ENCODE peak calls at places on chromosome 11, in nine cellular contexts. One of them, this sample, is unnamed.

GRCh38 chr11:111173221-111173620 is 72.3 kb upstream of the POU2AF2 start:
- DNase-seq in stimulated activated CD8-positive, alpha-beta memory T cell treated with anti-CD3 and anti-CD28 coated beads, Interleukin-15, amount 100 ng/mL, for 1 hour: no peak
- DNase-seq in brain microvascular endothelial cell: no peak
- DNase-seq in MM.1S: no peak
- DNase-seq in SW480: no peak
- DNase-seq in OCI-M1: no peak
- DNase-seq in left ventricle myocardium inferior: no peak
- DNase-seq in cardiac fibroblast: no peak
- DNase-seq in fibroblast of lung: peak
- DNase-seq in this sample: no peak

GRCh38 chr11:45959851-45960250 is 37.4 kb downstream of the LARGE2 start:
- DNase-seq in stimulated activated CD8-positive, alpha-beta memory T cell treated with anti-CD3 and anti-CD28 coated beads, Interleukin-15, amount 100 ng/mL, for 1 hour: no peak
- DNase-seq in brain microvascular endothelial cell: no peak
- DNase-seq in MM.1S: no peak
- DNase-seq in SW480: no peak
- DNase-seq in OCI-M1: no peak
- DNase-seq in left ventricle myocardium inferior: no peak
- DNase-seq in cardiac fibroblast: peak
- DNase-seq in fibroblast of lung: peak
- DNase-seq in this sample: peak

GRCh38 chr11:3108183-3108721 is 51.0 kb upstream of the CARS1 start:
- DNase-seq in stimulated activated CD8-positive, alpha-beta memory T cell treated with anti-CD3 and anti-CD28 coated beads, Interleukin-15, amount 100 ng/mL, for 1 hour: no peak
- DNase-seq in brain microvascular endothelial cell: no peak
- DNase-seq in MM.1S: no peak
- DNase-seq in SW480: no peak
- DNase-seq in OCI-M1: no peak
- DNase-seq in left ventricle myocardium inferior: no peak
- DNase-seq in cardiac fibroblast: no peak
- DNase-seq in fibroblast of lung: no peak
- DNase-seq in this sample: no peak

GRCh38 chr11:43919852-43920597 is 22.4 kb upstream of the C11orf96 start:
- DNase-seq in stimulated activated CD8-positive, alpha-beta memory T cell treated with anti-CD3 and anti-CD28 coated beads, Interleukin-15, amount 100 ng/mL, for 1 hour: no peak
- DNase-seq in brain microvascular endothelial cell: no peak
- DNase-seq in MM.1S: no peak
- DNase-seq in SW480: no peak
- DNase-seq in OCI-M1: no peak
- DNase-seq in left ventricle myocardium inferior: no peak
- DNase-seq in cardiac fibroblast: peak
- DNase-seq in fibroblast of lung: no peak
- DNase-seq in this sample: peak

GRCh38 chr11:86499723-86500129 is 125.0 kb downstream of the CCDC81 start:
- DNase-seq in stimulated activated CD8-positive, alpha-beta memory T cell treated with anti-CD3 and anti-CD28 coated beads, Interleukin-15, amount 100 ng/mL, for 1 hour: no peak
- DNase-seq in brain microvascular endothelial cell: no peak
- DNase-seq in MM.1S: no peak
- DNase-seq in SW480: no peak
- DNase-seq in OCI-M1: peak
- DNase-seq in left ventricle myocardium inferior: no peak
- DNase-seq in cardiac fibroblast: no peak
- DNase-seq in fibroblast of lung: no peak
- DNase-seq in this sample: no peak

GRCh38 chr11:93271596-93271995 is 58.9 kb upstream of the DEUP1 start:
- DNase-seq in stimulated activated CD8-positive, alpha-beta memory T cell treated with anti-CD3 and anti-CD28 coated beads, Interleukin-15, amount 100 ng/mL, for 1 hour: no peak
- DNase-seq in brain microvascular endothelial cell: no peak
- DNase-seq in MM.1S: no peak
- DNase-seq in SW480: no peak
- DNase-seq in OCI-M1: no peak
- DNase-seq in left ventricle myocardium inferior: no peak
- DNase-seq in cardiac fibroblast: no peak
- DNase-seq in fibroblast of lung: no peak
- DNase-seq in this sample: no peak

GRCh38 chr11:118902336-118903203 is 18.9 kb downstream of the CXCR5 start:
- DNase-seq in stimulated activated CD8-positive, alpha-beta memory T cell treated with anti-CD3 and anti-CD28 coated beads, Interleukin-15, amount 100 ng/mL, for 1 hour: no peak
- DNase-seq in brain microvascular endothelial cell: no peak
- DNase-seq in MM.1S: no peak
- DNase-seq in SW480: no peak
- DNase-seq in OCI-M1: no peak
- DNase-seq in left ventricle myocardium inferior: no peak
- DNase-seq in cardiac fibroblast: no peak
- DNase-seq in fibroblast of lung: no peak
- DNase-seq in this sample: no peak

GRCh38 chr11:765025-765801 is 12.1 kb downstream of the GATD1 start:
- DNase-seq in stimulated activated CD8-positive, alpha-beta memory T cell treated with anti-CD3 and anti-CD28 coated beads, Interleukin-15, amount 100 ng/mL, for 1 hour: peak
- DNase-seq in brain microvascular endothelial cell: peak
- DNase-seq in MM.1S: peak
- DNase-seq in SW480: peak
- DNase-seq in OCI-M1: peak
- DNase-seq in left ventricle myocardium inferior: peak
- DNase-seq in cardiac fibroblast: peak
- DNase-seq in fibroblast of lung: peak
- DNase-seq in this sample: peak

GRCh38 chr11:60786811-60787567 is 1.9 kb downstream of the MS4A10 start:
- DNase-seq in stimulated activated CD8-positive, alpha-beta memory T cell treated with anti-CD3 and anti-CD28 coated beads, Interleukin-15, amount 100 ng/mL, for 1 hour: no peak
- DNase-seq in brain microvascular endothelial cell: peak
- DNase-seq in MM.1S: no peak
- DNase-seq in SW480: no peak
- DNase-seq in OCI-M1: no peak
- DNase-seq in left ventricle myocardium inferior: peak
- DNase-seq in cardiac fibroblast: peak
- DNase-seq in fibroblast of lung: peak
- DNase-seq in this sample: peak

GRCh38 chr11:36361901-36362391 is 65.9 kb downstream of the PRR5L start:
- DNase-seq in stimulated activated CD8-positive, alpha-beta memory T cell treated with anti-CD3 and anti-CD28 coated beads, Interleukin-15, amount 100 ng/mL, for 1 hour: no peak
- DNase-seq in brain microvascular endothelial cell: peak
- DNase-seq in MM.1S: no peak
- DNase-seq in SW480: peak
- DNase-seq in OCI-M1: no peak
- DNase-seq in left ventricle myocardium inferior: no peak
- DNase-seq in cardiac fibroblast: peak
- DNase-seq in fibroblast of lung: peak
- DNase-seq in this sample: peak

This sample was measured in fibroblast of pulmonary artery.